ENCODE peak calls at places on chromosomes 11 and 22, in six cellular contexts. T, D, F, I, P and K are unnamed samples. For H3K36me3, the result is how much of the 10 kb centered on the place peaks cover.

GRCh38 chr11:66543263-66544107 is 2.4 kb downstream of the ZDHHC24 start:
- DNase-seq in T (no peak), D (no peak), F (peak), I (peak), P (peak), K (no peak)

GRCh38 chr11:92204731-92205130 is 19.9 kb upstream of the FAT3 start:
- DNase-seq in T (no peak), D (no peak), F (peak), I (peak), P (peak), K (no peak)

GRCh38 chr11:31628111-31628510 is 118.5 kb downstream of the ELP4 start:
- DNase-seq in T (peak), D (no peak), F (no peak), I (no peak), P (no peak), K (peak)

GRCh38 chr11:33211588-33211987 is 45.6 kb upstream of the HIPK3 start:
- DNase-seq in T (peak), D (no peak), F (peak), I (no peak), P (no peak), K (no peak)

GRCh38 chr11:64298966-64299846 is 952 bp upstream of the CATSPERZ start:
- DNase-seq in T (no peak), D (no peak), F (peak), I (no peak), P (peak), K (no peak)

GRCh38 chr11:88281317-88281712 is 56.2 kb downstream of the CTSC start:
- DNase-seq in T (no peak), D (no peak), F (peak), I (peak), P (no peak), K (peak)

GRCh38 chr11:123659311-123659710 is 4.9 kb upstream of the SCN3B start:
- DNase-seq in T (no peak), D (no peak), F (no peak), I (no peak), P (no peak), K (no peak)

GRCh38 chr11:117411736-117412135 is 84.1 kb downstream of the CEP164 start:
- DNase-seq in T (no peak), D (no peak), F (no peak), I (no peak), P (no peak), K (no peak)

GRCh38 chr11:72349616-72350218 is 84.6 kb downstream of the CLPB start:
- DNase-seq in T (no peak), D (no peak), F (peak), I (no peak), P (peak), K (no peak)

DNA sequence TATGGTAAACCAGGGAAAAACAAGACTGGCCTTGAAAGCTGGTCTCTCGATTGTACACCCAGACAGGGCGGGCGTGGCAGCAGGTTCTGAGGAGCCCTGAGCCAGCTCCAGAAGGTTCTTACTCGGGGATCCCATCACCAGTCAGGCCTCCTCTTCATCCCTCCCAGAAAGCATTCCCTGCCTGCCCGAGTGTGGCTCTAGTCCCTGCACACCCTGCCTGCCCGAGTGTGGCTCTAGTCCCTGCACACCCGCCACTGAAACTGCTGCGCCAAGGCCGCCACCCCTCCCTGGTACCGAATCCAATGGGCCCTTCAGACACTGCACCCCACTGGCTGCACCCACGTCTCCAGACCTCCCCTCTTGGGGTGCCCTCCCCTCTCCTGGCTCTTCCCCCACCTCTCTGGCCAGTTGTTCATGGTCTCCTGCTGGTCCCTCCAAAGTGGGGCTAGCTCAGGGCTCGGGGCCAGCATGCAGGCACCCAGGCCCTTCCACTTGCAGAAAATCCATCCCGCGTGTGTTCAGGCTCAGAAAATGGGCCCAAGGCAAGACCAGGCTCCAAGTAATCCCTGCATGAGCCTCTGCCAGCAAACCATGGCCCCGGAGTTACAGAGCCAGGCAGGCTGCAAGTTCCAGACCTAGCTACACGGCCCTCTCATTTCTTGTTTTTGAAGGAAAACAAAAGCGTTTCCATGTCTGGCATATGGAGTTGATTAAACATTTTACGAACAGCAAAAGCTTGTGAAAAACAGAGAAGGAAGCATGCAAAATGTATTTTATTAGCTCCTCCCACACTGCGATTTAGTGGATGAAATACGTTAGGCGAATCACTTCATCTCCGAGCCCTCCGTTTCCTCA is 29.9 kb downstream of the KIAA0930 start:
- DNase-seq in T (no peak), D (no peak), F (no peak), I (no peak), P (no peak), K (no peak)
- H3K36me3 ChIP-seq in T (under half), D (under half), F (under half), I (under half), P (under half), K (under half)

GRCh38 chr22:48402591-48403031 is 1425.1 kb downstream of the BRD1 start:
- DNase-seq in T (no peak), D (no peak), F (no peak), I (no peak), P (no peak), K (no peak)
- H3K36me3 ChIP-seq in T (under half), D (under half), F (under half), I (under half), P (under half), K (under half)

DNA sequence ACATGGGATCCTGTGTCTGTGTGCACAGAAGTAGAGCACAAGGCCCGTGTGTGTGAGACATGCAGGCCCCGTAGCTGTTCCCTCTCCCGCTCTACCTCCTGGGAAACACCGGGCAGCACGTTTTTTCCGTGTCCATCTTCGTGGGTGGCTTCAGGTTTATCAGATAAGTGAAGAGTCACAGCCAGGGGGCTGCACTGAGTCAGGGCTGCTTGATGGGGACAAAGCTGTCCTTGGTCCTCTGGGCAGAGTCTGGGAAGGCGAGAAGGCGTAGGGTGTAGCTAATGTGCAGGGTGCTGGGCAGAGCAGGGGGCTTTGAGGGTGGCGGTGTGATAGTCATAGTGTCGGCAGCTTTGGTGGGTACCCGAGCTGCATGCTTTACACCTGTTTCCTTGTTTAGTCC is 23.7 kb downstream of the INCENP start:
- DNase-seq in T (no peak), D (no peak), F (no peak), I (no peak), P (no peak), K (no peak)
- H3K36me3 ChIP-seq in T (under half), D (under half), F (under half), I (under half), P (half or more), K (under half)

GRCh38 chr11:8087756-8088155 is 6.7 kb downstream of the TUB start:
- DNase-seq in T (no peak), D (no peak), F (no peak), I (no peak), P (no peak), K (no peak)
- H3K36me3 ChIP-seq in T (under half), D (under half), F (under half), I (under half), P (under half), K (under half)

GRCh38 chr11:13694115-13694514 is 25.6 kb downstream of the FAR1 start:
- DNase-seq in T (no peak), D (no peak), F (no peak), I (no peak), P (no peak), K (no peak)

GRCh38 chr11:13699041-13699440 is 30.6 kb downstream of the FAR1 start:
- DNase-seq in T (no peak), D (no peak), F (no peak), I (no peak), P (no peak), K (no peak)

GRCh38 chr11:13698147-13698546 is 29.7 kb downstream of the FAR1 start:
- DNase-seq in T (no peak), D (no peak), F (no peak), I (no peak), P (no peak), K (no peak)

GRCh38 chr11:13697710-13698109 is 29.2 kb downstream of the FAR1 start:
- DNase-seq in T (no peak), D (no peak), F (no peak), I (no peak), P (no peak), K (no peak)

DNA sequence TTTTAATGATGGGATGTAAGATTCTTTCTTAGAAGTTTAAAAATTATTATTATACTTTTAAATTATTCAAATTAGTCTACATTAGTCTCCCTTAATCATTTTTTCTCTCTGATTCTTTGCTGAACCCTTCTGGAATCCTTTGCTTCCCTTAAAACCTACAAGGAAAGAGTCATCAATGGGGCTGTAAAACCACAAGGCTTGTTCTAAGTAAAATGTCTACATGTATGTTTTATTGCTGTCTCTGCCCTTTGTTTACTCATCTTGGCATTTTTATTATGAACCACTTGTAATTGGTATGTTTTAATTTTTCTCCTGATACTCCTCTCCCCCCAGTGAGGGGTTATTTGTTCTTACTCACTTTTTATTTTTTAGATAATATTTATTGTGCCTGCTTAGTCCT is 27.4 kb downstream of the FAR1 start:
- DNase-seq in T (no peak), D (no peak), F (no peak), I (no peak), P (no peak), K (no peak)
- H3K36me3 ChIP-seq in T (under half), D (under half), F (under half), I (under half), P (under half), K (under half)

DNA sequence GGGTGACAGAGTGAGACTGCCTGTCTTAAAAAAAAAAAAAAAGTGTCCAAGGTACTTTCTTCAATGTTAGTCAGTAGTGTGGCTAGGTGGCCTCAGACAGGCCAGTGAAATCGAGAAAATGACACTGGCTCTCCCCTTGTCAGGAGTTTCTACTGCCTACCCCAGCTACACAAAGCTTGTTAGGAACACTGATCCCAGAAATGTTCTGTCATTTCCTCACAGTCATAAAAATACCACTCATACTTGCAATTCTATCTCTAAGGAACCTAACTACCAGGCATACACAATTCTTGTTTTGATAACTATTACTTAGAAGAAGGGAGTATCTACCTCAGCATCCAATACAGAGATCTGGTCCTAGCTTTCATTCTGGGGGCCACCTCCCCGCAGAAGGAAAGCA is 31.3 kb downstream of the ATP6V1E1 start:
- DNase-seq in T (no peak), D (no peak), F (no peak), I (peak), P (no peak), K (no peak)
- H3K36me3 ChIP-seq in T (under half), D (under half), F (half or more), I (under half), P (half or more), K (under half)

GRCh38 chr22:35568751-35569725 is 28.4 kb downstream of the RASD2 start:
- DNase-seq in T (peak), D (no peak), F (no peak), I (peak), P (no peak), K (peak)

GRCh38 chr22:35564975-35565867 is 24.6 kb downstream of the RASD2 start:
- DNase-seq in T (no peak), D (no peak), F (peak), I (peak), P (no peak), K (peak)

GRCh38 chr22:35567794-35568193 is 27.2 kb downstream of the RASD2 start:
- DNase-seq in T (no peak), D (no peak), F (peak), I (no peak), P (peak), K (no peak)

GRCh38 chr22:35569916-35570315 is 29.3 kb downstream of the RASD2 start:
- DNase-seq in T (no peak), D (no peak), F (no peak), I (no peak), P (no peak), K (no peak)

DNA sequence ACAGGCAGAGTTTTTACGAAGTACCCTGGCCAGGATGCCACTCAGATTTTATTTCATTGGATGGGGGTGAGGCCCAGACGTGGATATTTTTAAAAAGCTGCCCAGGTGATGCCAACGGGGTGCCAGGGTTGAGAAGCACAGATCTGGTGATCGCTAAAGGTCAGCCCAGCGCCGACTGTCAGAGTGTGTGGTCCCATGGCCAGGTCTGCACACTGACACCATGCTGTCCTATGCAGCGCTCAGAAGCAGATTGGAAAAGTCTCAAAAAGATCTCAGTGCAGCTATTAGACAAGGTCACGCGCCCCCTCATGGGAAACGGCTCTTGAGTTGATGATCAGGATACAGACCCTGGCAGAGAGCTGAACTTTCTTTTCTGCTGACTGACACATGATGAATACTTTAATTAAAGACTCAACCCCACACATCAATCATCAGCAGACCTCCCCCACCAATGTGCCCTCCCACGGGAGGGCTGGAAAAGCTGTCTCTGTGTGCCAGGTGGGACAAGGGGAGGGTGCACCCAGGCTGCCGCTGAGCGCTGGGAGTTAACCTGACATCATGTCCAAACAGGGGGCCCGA is 26.7 kb downstream of the RASD2 start:
- DNase-seq in T (no peak), D (no peak), F (no peak), I (no peak), P (no peak), K (no peak)
- H3K36me3 ChIP-seq in T (under half), D (under half), F (under half), I (under half), P (under half), K (under half)

GRCh38 chr22:32698926-32699619 is 102.4 kb upstream of the TIMP3 start:
- DNase-seq in T (no peak), D (no peak), F (peak), I (no peak), P (peak), K (no peak)

GRCh38 chr22:32697331-32697995 is 104.0 kb upstream of the TIMP3 start:
- DNase-seq in T (peak), D (no peak), F (peak), I (no peak), P (no peak), K (peak)

GRCh38 chr22:32696089-32696488 is 105.4 kb upstream of the TIMP3 start:
- DNase-seq in T (no peak), D (no peak), F (no peak), I (no peak), P (no peak), K (no peak)

GRCh38 chr22:32693102-32693501 is 108.4 kb upstream of the TIMP3 start:
- DNase-seq in T (peak), D (no peak), F (no peak), I (peak), P (no peak), K (peak)

GRCh38 chr22:32695451-32695891 is 106.0 kb upstream of the TIMP3 start:
- DNase-seq in T (peak), D (no peak), F (peak), I (peak), P (no peak), K (peak)
- H3K36me3 ChIP-seq in T (under half), D (under half), F (under half), I (under half), P (under half), K (under half)

GRCh38 chr22:23253475-23254055 is 73.3 kb downstream of the BCR start:
- DNase-seq in T (no peak), D (no peak), F (no peak), I (no peak), P (no peak), K (no peak)
- H3K36me3 ChIP-seq in T (under half), D (under half), F (under half), I (under half), P (under half), K (under half)